ENCODE peak calls at places on chromosomes 1 and 21, in ten cellular contexts. V is activated naive CD4-positive, alpha-beta T cell; N is stimulated activated CD4-positive, alpha-beta T cell treated with anti-CD3 and anti-CD28 coated beads, Interleukin-1b, Interleukin-23, amount 100 ng/mL, for 4 hours; I is NCI-H1105 treated with DMSO at 0.1 percent for 48 hours; Q is occipital lobe; X is NCI-H1436 treated with DMSO at 0.1 percent for 48 hours; P is fibroblast of lung; M is LHCN-M2; A is SW480; W is fibroblast of villous mesenchyme. K is an unnamed sample.

GRCh38 chr1:101929343-101929742 is 67.4 kb downstream of the OLFM3 start:
- DNase-seq in V (no peak), N (no peak), I (peak; percentile 92), Q (no peak), X (no peak), P (no peak), M (no peak), A (no peak), W (no peak), K (no peak)

GRCh38 chr1:27601771-27602509 is 2.0 kb downstream of the AHDC1 start:
- DNase-seq in V (no peak), N (no peak), I (no peak), Q (peak; percentile 57), X (no peak), P (no peak), M (peak; percentile 91), A (no peak), W (no peak), K (no peak)

GRCh38 chr1:206050655-206051235 is 2.2 kb upstream of the RHEX start:
- DNase-seq in V (no peak), N (peak; percentile 21), I (no peak), Q (no peak), X (no peak), P (no peak), M (no peak), A (no peak), W (no peak), K (no peak)

GRCh38 chr1:116474921-116475849 is 95.6 kb downstream of the CD58 start:
- DNase-seq in V (no peak), N (no peak), I (no peak), Q (peak; percentile 45), X (no peak), P (no peak), M (no peak), A (peak; percentile 57), W (no peak), K (no peak)

GRCh38 chr21:42515708-42516502 is 2.3 kb downstream of the SLC37A1 start:
- DNase-seq in V (no peak), N (no peak), I (no peak), Q (no peak), X (no peak), P (no peak), M (no peak), A (no peak), W (no peak), K (no peak)

GRCh38 chr1:13748610-13749505 is 48.9 kb downstream of the PRDM2 start:
- DNase-seq in V (peak; percentile 82), N (peak; percentile 91), I (peak; percentile 97), Q (peak; percentile 94), X (peak; percentile 56), P (peak; percentile 95), M (peak; percentile 96), A (peak; percentile 97), W (peak; percentile 97), K (peak; percentile 81)

GRCh38 chr21:28822882-28823335 is 169.8 kb downstream of the LTN1 start:
- DNase-seq in V (no peak), N (no peak), I (no peak), Q (no peak), X (no peak), P (peak; percentile 84), M (peak; percentile 70), A (no peak), W (peak; percentile 94), K (no peak)

GRCh38 chr1:54069792-54070548 is 16.6 kb downstream of the TCEANC2 start:
- DNase-seq in V (no peak), N (no peak), I (peak; percentile 77), Q (no peak), X (no peak), P (peak; percentile 74), M (peak; percentile 97), A (peak; percentile 75), W (peak; percentile 56), K (peak; percentile 32)

GRCh38 chr21:39568380-39568779 is 44.4 kb upstream of the B3GALT5 start:
- DNase-seq in V (no peak), N (no peak), I (no peak), Q (no peak), X (no peak), P (no peak), M (no peak), A (peak; percentile 53), W (no peak), K (no peak)

GRCh38 chr1:22665752-22666151 is 12.7 kb downstream of the C1QB start:
- DNase-seq in V (no peak), N (no peak), I (no peak), Q (no peak), X (no peak), P (peak; percentile 21), M (no peak), A (peak; percentile 6), W (peak; percentile 34), K (no peak)

K was measured in skeletal muscle cell.